ENCODE peak calls at places on chromosomes 16 and 17, in five cellular contexts. G is trophoblast cell, R is neuronal stem cell, Z is H1, P is H9. X is an unnamed sample.

GRCh38 chr16:89890886-89891657 is 17.7 kb downstream of the TCF25 start:
- DNase-seq in G (no peak), R (no peak), Z (no peak), P (no peak), X (no peak)

GRCh38 chr16:73228649-73229048 is 180.7 kb upstream of the ZFHX3 start:
- DNase-seq in G (peak; percentile 57), R (no peak), Z (no peak), P (no peak), X (peak; percentile 56)

GRCh38 chr16:78925071-78925714 is 675.3 kb downstream of the MAF start:
- DNase-seq in G (peak; percentile 18), R (no peak), Z (peak; percentile 19), P (peak; percentile 46), X (peak; percentile 11)

GRCh38 chr16:2037115-2037514 is 10.4 kb downstream of the NHERF2 start:
- DNase-seq in G (no peak), R (no peak), Z (no peak), P (no peak), X (no peak)

GRCh38 chr17:27846042-27846655 is 45.8 kb upstream of the NOS2 start:
- DNase-seq in G (no peak), R (no peak), Z (no peak), P (no peak), X (no peak)

GRCh38 chr16:1723450-1724147 is 17.6 kb downstream of the MAPK8IP3 start:
- DNase-seq in G (peak; percentile 40), R (no peak), Z (no peak), P (no peak), X (peak; percentile 56)

GRCh38 chr17:35915153-35915969 is 15.2 kb downstream of the RDM1 start:
- DNase-seq in G (no peak), R (no peak), Z (no peak), P (no peak), X (no peak)

GRCh38 chr17:79072544-79072943 is 2.1 kb upstream of the ENGASE start:
- DNase-seq in G (no peak), R (no peak), Z (no peak), P (no peak), X (no peak)

GRCh38 chr16:83715217-83715920 is 92.4 kb upstream of the HSBP1 start:
- DNase-seq in G (no peak), R (no peak), Z (no peak), P (no peak), X (no peak)

GRCh38 chr16:70660672-70661350 is 14.5 kb downstream of the IL34 start:
- DNase-seq in G (no peak), R (no peak), Z (no peak), P (peak; percentile 45), X (no peak)

GRCh38 chr17:42288985-42289862 is 926 bp downstream of the STAT5A start:
- DNase-seq in G (no peak), R (no peak), Z (no peak), P (peak; percentile 78), X (no peak)

GRCh38 chr17:40168262-40168832 is 8.9 kb upstream of the RAPGEFL1 start:
- DNase-seq in G (peak; percentile 60), R (no peak), Z (no peak), P (peak; percentile 57), X (peak; percentile 70)

GRCh38 chr17:66678061-66678460 is 156.9 kb upstream of the CACNG5 start:
- DNase-seq in G (no peak), R (no peak), Z (no peak), P (peak; percentile 10), X (no peak)

GRCh38 chr16:11229432-11229831 is 26.6 kb downstream of the SOCS1 start:
- DNase-seq in G (no peak), R (no peak), Z (no peak), P (no peak), X (no peak)

DNA sequence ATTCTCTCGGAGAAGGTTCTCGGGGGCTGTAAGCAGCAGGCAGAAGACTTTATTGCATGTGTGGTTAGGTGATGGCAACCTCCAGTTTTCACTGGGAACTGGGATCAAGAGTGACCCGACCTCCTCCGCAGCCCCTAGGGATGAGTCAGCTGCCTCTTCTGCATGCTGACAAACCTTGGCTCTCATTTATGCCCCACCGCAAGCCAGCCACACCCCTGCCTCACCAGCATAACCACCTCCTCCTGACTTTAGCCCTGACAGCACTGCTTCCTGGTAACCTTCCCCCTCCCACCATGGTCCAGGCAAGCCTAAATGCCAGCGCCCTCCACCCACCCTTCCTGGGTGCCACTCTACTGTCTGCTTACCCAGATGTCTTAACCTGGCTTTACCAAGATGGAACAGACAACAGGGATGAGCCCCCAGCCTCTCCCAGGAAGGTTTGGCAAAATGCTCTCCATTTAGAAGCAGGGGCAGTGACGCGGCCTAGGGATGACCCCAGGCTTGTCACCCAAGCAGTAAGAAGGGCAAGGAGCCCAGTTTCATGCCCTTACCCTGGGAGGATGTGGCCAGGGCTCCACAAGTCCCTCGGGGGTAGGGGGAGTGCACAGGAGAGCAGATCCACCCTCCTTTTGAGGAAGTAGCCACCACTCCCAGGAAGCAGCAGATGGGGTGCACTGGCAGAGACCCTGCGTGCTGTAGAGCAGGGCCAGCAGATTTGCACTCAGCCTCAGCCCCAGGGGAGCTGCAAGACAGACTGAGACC is 73.5 kb downstream of the GOSR1 start:
- DNase-seq in G (no peak), R (no peak), Z (no peak), P (no peak), X (peak; percentile 14)
- H2BK12ac ChIP-seq in G (no peak overlapping the region), R (no peak overlapping the region), Z (no peak overlapping the region), P (no peak overlapping the region), X (no peak overlapping the region)

GRCh38 chr16:27818231-27818630 is 245.3 kb downstream of the GSG1L start:
- DNase-seq in G (no peak), R (no peak), Z (no peak), P (no peak), X (no peak)

GRCh38 chr16:27822529-27823437 is 240.7 kb downstream of the GSG1L start:
- DNase-seq in G (no peak), R (no peak), Z (no peak), P (no peak), X (no peak)

GRCh38 chr16:27819881-27820610 is 243.5 kb downstream of the GSG1L start:
- DNase-seq in G (no peak), R (no peak), Z (no peak), P (no peak), X (no peak)

GRCh38 chr16:27819356-27819755 is 244.2 kb downstream of the GSG1L start:
- DNase-seq in G (no peak), R (no peak), Z (no peak), P (no peak), X (no peak)

GRCh38 chr16:27820646-27821345 is 242.7 kb downstream of the GSG1L start:
- DNase-seq in G (no peak), R (no peak), Z (no peak), P (no peak), X (no peak)
- H2AFZ ChIP-seq in G (no peak overlapping the region), R (no peak overlapping the region), Z (no peak overlapping the region), P (no peak overlapping the region), X (no peak overlapping the region)

DNA sequence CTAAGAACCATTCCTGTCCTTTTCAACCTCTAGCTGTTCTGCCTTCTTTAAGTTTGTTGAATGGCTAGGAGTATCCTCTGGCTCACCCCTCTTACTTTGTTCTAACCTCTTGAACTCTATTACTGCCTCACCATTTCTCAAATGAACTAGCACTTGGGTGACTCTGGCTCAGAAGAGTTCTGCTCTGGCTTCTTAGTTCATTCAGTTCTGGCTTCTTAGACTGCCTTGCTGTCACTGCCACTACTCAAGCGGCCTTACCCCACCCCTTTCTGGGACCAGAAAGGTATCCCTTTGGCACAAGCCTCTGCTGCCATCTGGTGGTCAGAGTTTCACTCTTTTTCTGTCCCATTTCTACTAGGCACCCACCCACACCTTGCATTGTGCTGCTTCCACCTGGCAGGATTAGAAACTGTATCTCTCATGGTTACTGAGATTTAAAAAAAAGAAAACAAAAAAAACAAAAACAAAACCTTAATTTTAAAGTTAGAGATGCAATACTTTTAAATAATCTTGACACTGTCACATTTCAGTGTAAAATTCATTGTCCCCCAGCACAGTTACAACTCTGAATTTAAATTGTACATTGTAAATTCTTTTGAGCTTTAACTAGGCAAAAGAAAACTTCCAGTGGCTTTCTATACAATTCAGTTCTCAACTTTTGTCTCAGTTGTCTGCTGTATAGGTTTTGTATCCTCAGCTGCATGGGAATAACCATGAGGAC is 6.9 kb upstream of the ABCA10 start:
- DNase-seq in G (peak; percentile 75), R (peak; percentile 86), Z (peak; percentile 57), P (peak; percentile 93), X (peak; percentile 85)
- H2BK12ac ChIP-seq in G (no peak overlapping the region), R (no peak overlapping the region), Z (no peak overlapping the region), P (no peak overlapping the region), X (no peak overlapping the region)

GRCh38 chr17:33964344-33964979 is 290.6 kb upstream of the CCL2 start:
- DNase-seq in G (no peak), R (no peak), Z (no peak), P (peak; percentile 58), X (no peak)
- H2AFZ ChIP-seq in G (no peak overlapping the region), R (no peak overlapping the region), Z (peak overlapping the region; percentile 61), P (no peak overlapping the region), X (no peak overlapping the region)

DNA sequence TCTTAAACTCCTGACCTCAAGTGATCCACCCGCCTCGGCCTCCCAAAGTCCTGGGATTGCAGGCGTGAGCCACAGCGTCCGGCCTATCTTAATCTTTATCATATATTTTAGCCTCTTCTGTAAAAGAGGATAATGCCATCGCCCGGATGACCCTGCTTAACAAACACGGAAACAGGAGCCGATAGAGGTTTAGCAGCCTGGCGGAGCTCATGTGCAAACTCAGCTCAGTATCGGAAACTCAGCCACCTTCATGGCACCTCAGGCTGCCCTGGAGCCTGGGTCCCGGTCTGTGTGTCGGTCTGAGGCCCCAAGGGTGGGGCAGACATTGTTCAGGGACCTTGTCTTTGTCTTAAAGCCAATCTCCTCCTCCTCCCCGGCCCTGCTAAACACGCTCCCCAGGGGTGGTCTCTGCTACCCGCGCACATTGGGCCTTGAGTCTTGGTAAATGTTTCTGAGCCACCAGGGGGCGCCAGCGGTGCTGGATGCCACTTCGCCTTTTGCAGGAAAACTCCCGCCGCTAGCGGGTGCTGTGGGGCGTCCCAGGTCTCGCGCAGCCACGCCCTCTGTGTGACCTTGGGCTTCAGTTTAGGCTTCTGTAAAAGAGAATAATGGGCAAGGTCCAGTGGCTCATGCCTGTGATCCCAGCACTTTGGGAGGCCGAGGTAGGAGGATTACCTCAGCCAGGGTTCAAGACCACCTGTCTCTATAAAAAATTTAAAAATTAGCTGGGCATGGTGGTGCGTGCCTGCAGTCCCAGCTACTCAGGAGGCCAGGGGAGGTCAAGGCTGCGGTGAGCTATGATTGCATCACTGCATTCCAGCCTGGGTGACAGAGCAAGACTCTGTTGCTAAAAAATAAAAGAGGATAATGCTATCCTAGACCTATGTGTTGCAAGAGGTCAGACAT is 2.7 kb downstream of the CETP start:
- DNase-seq in G (peak; percentile 78), R (peak; percentile 85), Z (peak; percentile 88), P (peak; percentile 94), X (peak; percentile 88)
- H2BK12ac ChIP-seq in G (no peak overlapping the region), R (no peak overlapping the region), Z (no peak overlapping the region), P (no peak overlapping the region), X (peak overlapping the region; percentile 3)

DNA sequence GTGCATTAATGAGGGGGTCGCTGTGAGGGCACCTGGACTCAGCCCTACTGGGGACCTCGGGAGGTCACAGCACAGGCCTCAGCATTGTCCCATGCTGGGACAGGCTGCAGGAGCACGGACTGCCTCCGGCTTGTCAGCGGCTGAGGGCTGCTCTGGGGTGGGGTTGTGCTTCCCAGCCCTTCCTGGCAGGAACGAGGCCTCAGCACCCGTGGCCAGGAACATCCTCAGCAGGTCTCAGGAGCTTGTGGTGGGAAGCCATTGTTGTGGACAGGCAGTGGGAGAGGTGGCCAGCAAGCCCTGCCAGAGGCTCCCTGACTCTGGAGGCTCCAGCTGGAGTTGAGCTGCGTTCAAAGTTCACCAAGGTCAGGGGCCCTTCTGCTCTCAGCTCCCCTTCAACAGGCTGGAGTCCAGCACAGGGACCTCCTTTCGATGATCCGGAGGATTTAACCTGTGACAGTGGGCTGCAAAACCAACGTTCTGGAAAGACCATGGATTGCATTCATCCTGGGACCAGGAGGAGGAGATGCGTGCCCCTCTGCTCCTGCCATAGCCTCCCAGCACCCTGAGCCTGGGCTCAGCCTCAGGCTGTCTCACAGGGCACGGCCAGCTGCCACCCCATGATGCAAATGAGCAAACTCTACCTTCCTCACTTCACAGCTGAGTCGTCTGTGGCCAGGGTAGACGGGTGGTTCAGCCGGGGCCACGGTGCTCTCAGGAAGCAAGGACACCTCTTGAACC is 32.6 kb downstream of the FOXL1 start:
- DNase-seq in G (no peak), R (no peak), Z (no peak), P (no peak), X (no peak)
- H2AFZ ChIP-seq in G (no peak overlapping the region), R (no peak overlapping the region), Z (no peak overlapping the region), P (no peak overlapping the region), X (peak overlapping the region; percentile 36)